ENCODE peak calls at places on chromosomes 16 and 17, in seven cellular contexts. M, J, X, Q, K, T and E are unnamed samples.

GRCh38 chr17:82978765-82979349 is 100.6 kb upstream of the METRNL start:
- DNase-seq in M (no peak), J (no peak), X (no peak), Q (no peak), K (no peak), T (no peak), E (no peak)

GRCh38 chr16:89471225-89471624 is 19.1 kb downstream of the ANKRD11 start:
- DNase-seq in M (no peak), J (no peak), X (peak), Q (no peak), K (no peak), T (no peak), E (no peak)

GRCh38 chr17:62628845-62629555 is 1.5 kb downstream of the MRC2 start:
- DNase-seq in M (no peak), J (peak), X (peak), Q (no peak), K (peak), T (no peak), E (no peak)

GRCh38 chr17:31740611-31741082 is 118.4 kb downstream of the COPRS start:
- DNase-seq in M (no peak), J (no peak), X (peak), Q (no peak), K (no peak), T (no peak), E (no peak)

GRCh38 chr16:86018487-86018886 is 119.5 kb downstream of the IRF8 start:
- DNase-seq in M (no peak), J (peak), X (no peak), Q (peak), K (no peak), T (no peak), E (no peak)

GRCh38 chr17:48037036-48037881 is at the start of gene COPZ2:
- DNase-seq in M (peak), J (peak), X (peak), Q (peak), K (peak), T (peak), E (peak)

GRCh38 chr16:14070877-14071575 is at the start of gene MRTFB:
- DNase-seq in M (peak), J (peak), X (peak), Q (peak), K (peak), T (peak), E (peak)

GRCh38 chr16:87667443-87667842 is 65.1 kb downstream of the JPH3 start:
- DNase-seq in M (no peak), J (no peak), X (no peak), Q (no peak), K (no peak), T (no peak), E (no peak)

GRCh38 chr16:2967721-2968161 is 1.4 kb upstream of the PAQR4 start:
- DNase-seq in M (no peak), J (no peak), X (no peak), Q (no peak), K (no peak), T (no peak), E (no peak)

GRCh38 chr16:67528222-67528869 is at the start of gene RIPOR1:
- DNase-seq in M (no peak), J (peak), X (peak), Q (peak), K (peak), T (peak), E (peak)

GRCh38 chr17:4247981-4248388 is 15.8 kb downstream of the ANKFY1 start:
- DNase-seq in M (no peak), J (peak), X (no peak), Q (no peak), K (no peak), T (no peak), E (peak)

GRCh38 chr17:49315551-49315951 is 46.5 kb downstream of the ZNF652 start:
- DNase-seq in M (peak), J (peak), X (peak), Q (peak), K (peak), T (peak), E (peak)

GRCh38 chr16:67399218-67399733 is 6.0 kb upstream of the TPPP3 start:
- DNase-seq in M (no peak), J (peak), X (no peak), Q (no peak), K (peak), T (peak), E (peak)

GRCh38 chr16:15572329-15573001 is 70.5 kb downstream of the MARF1 start:
- DNase-seq in M (no peak), J (no peak), X (peak), Q (no peak), K (no peak), T (no peak), E (no peak)

GRCh38 chr16:50152386-50152806 is 710 bp upstream of the TENT4B start:
- DNase-seq in M (no peak), J (peak), X (peak), Q (peak), K (no peak), T (peak), E (no peak)

GRCh38 chr16:11175850-11176341 is 80.1 kb downstream of the SOCS1 start:
- DNase-seq in M (no peak), J (no peak), X (no peak), Q (no peak), K (no peak), T (peak), E (no peak)

GRCh38 chr16:27698266-27698665 is 148.3 kb downstream of the KATNIP start:
- DNase-seq in M (no peak), J (no peak), X (no peak), Q (no peak), K (peak), T (no peak), E (peak)

GRCh38 chr16:54846761-54847160 is 83.9 kb upstream of the IRX5 start:
- DNase-seq in M (no peak), J (no peak), X (no peak), Q (no peak), K (no peak), T (no peak), E (no peak)

GRCh38 chr17:3921853-3922319 is 5.6 kb upstream of the P2RX1 start:
- DNase-seq in M (no peak), J (no peak), X (no peak), Q (no peak), K (no peak), T (no peak), E (no peak)

GRCh38 chr16:86661715-86662114 is 83.4 kb downstream of the FOXL1 start:
- DNase-seq in M (no peak), J (no peak), X (no peak), Q (no peak), K (no peak), T (no peak), E (no peak)

GRCh38 chr17:81545160-81545949 is 6.8 kb downstream of the FAAP100 start:
- DNase-seq in M (no peak), J (no peak), X (no peak), Q (no peak), K (no peak), T (no peak), E (no peak)

GRCh38 chr17:79306688-79307323 is 232.2 kb downstream of the ENGASE start:
- DNase-seq in M (no peak), J (no peak), X (no peak), Q (no peak), K (no peak), T (no peak), E (no peak)

GRCh38 chr17:57868007-57868774 is 18.3 kb upstream of the MRPS23 start:
- DNase-seq in M (no peak), J (peak), X (peak), Q (peak), K (peak), T (no peak), E (peak)

GRCh38 chr16:55056585-55057520 is 126.2 kb downstream of the IRX5 start:
- DNase-seq in M (no peak), J (no peak), X (no peak), Q (no peak), K (peak), T (no peak), E (peak)

GRCh38 chr16:80260906-80261311 is 279.9 kb upstream of the DYNLRB2 start:
- DNase-seq in M (no peak), J (peak), X (no peak), Q (no peak), K (peak), T (no peak), E (no peak)

GRCh38 chr16:58614212-58614611 is 15.4 kb downstream of the CNOT1 start:
- DNase-seq in M (no peak), J (no peak), X (peak), Q (no peak), K (no peak), T (no peak), E (no peak)

GRCh38 chr16:81462683-81463082 is 18.1 kb downstream of the CMIP start:
- DNase-seq in M (no peak), J (no peak), X (no peak), Q (no peak), K (no peak), T (no peak), E (no peak)

GRCh38 chr17:58215685-58216084 is 3.4 kb downstream of the MKS1 start:
- DNase-seq in M (no peak), J (no peak), X (no peak), Q (no peak), K (no peak), T (no peak), E (no peak)

GRCh38 chr17:39054111-39054645 is 87.0 kb upstream of the FBXO47 start:
- DNase-seq in M (no peak), J (no peak), X (no peak), Q (no peak), K (no peak), T (no peak), E (no peak)

GRCh38 chr16:84478172-84478948 is 26.1 kb downstream of the MEAK7 start:
- DNase-seq in M (no peak), J (no peak), X (no peak), Q (no peak), K (no peak), T (no peak), E (no peak)